ENCODE peak calls at places on chromosomes 4 and X, in four cellular contexts. D is neuronal stem cell, N is H1, Y is mesendoderm. M is an unnamed sample.

GRCh38 chrX:131977619-131978018 is 45.5 kb upstream of the STK26 start:
- DNase-seq in D (no peak), N (no peak), Y (no peak), M (peak)

GRCh38 chr4:52376107-52376704 is 282.9 kb downstream of the USP46 start:
- DNase-seq in D (peak), N (no peak), Y (peak), M (peak)

GRCh38 chr4:71259911-71260331 is 78.9 kb upstream of the SLC4A4 start:
- DNase-seq in D (no peak), N (no peak), Y (no peak), M (no peak)

GRCh38 chr4:47831026-47831689 is 6.7 kb downstream of the CORIN start:
- DNase-seq in D (no peak), N (no peak), Y (no peak), M (no peak)

GRCh38 chr4:26081795-26082498 is 167.9 kb downstream of the SMIM20 start:
- DNase-seq in D (peak), N (no peak), Y (peak), M (peak)

GRCh38 chr4:138938371-138938699 is 77.2 kb upstream of the NOCT start:
- DNase-seq in D (peak), N (no peak), Y (peak), M (peak)

GRCh38 chr4:167234388-167234881 is at the start of gene SPOCK3:
- DNase-seq in D (peak), N (no peak), Y (peak), M (peak)

GRCh38 chrX:129706395-129707072 is 32.2 kb upstream of the XPNPEP2 start:
- DNase-seq in D (no peak), N (no peak), Y (no peak), M (no peak)

GRCh38 chr4:182975806-182976205 is 58.6 kb upstream of the DCTD start:
- DNase-seq in D (no peak), N (no peak), Y (no peak), M (peak)

GRCh38 chrX:38975368-38975767 is 174.1 kb downstream of the MID1IP1 start:
- DNase-seq in D (no peak), N (no peak), Y (no peak), M (no peak)

GRCh38 chr4:109730294-109731051 is 603 bp upstream of the PLA2G12A start:
- DNase-seq in D (peak), N (peak), Y (peak), M (peak)

GRCh38 chr4:108611360-108611759 is 9.0 kb upstream of the RPL34 start:
- DNase-seq in D (no peak), N (no peak), Y (no peak), M (peak)

GRCh38 chr4:77194366-77194765 is 37.4 kb downstream of the CCNG2 start:
- DNase-seq in D (no peak), N (no peak), Y (no peak), M (no peak)

GRCh38 chr4:77196866-77197265 is 39.9 kb downstream of the CCNG2 start:
- DNase-seq in D (no peak), N (no peak), Y (peak), M (no peak)

GRCh38 chr4:77193046-77193445 is 36.0 kb downstream of the CCNG2 start:
- DNase-seq in D (no peak), N (no peak), Y (no peak), M (no peak)

GRCh38 chr4:77194989-77195388 is 38.0 kb downstream of the CCNG2 start:
- DNase-seq in D (no peak), N (no peak), Y (no peak), M (no peak)

GRCh38 chr4:77193511-77194236 is 36.7 kb downstream of the CCNG2 start:
- DNase-seq in D (no peak), N (peak), Y (peak), M (peak)
- H3K27ac ChIP-seq in D (no peak), N (no peak), Y (no peak), M (no peak)

DNA sequence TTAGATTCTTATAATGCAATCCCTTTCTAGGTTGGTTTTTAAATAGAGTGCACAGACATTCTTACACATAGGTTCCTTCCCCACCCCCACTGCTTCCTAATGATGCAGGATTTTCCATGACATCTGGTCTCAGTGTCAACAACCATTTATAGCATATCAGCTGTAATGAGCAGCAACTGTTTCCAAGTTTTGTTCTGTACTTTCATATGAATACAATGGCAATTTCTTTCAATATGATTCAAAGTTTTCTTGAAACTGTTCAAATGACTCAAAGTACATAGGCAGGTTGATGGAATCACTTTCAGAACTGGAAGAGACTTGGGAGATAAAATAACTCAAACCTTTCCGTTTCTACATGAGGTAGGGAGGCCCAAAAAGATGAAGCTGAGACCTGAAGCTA is 220.7 kb downstream of the CAMK2D start:
- DNase-seq in D (no peak), N (no peak), Y (no peak), M (peak)
- H2BK5ac ChIP-seq in D (no peak), N (no peak), Y (no peak), M (no peak)

GRCh38 chr4:120923201-120923522 is 636 bp upstream of the PRDM5 start:
- DNase-seq in D (no peak), N (no peak), Y (no peak), M (no peak)
- H3K4me3 ChIP-seq in D (peak), N (peak), Y (peak), M (no peak)

GRCh38 chr4:187178084-187178483 is 454.4 kb upstream of the FAT1 start:
- DNase-seq in D (no peak), N (no peak), Y (no peak), M (no peak)
- H3K27ac ChIP-seq in D (no peak), N (no peak), Y (no peak), M (no peak)

DNA sequence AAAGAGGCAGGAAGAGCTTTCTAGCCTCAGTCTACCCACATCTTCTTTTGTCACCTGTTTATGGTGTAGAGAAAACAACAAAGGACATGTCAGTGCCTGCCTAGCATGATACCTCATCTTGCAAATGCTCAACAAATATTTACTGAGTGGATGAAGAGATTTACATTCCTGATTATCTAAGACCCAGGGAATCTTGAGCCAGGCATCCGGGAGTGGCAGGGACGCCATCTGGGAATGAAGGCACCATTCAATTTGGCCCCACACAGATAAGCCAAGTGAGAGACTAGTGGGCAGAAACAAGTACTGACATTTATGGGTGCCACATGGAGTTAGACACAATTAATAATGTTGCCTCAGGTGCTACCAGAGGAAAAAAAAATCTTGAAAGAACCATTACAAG is 36.8 kb upstream of the CASK start:
- DNase-seq in D (no peak), N (no peak), Y (peak), M (no peak)
- H2BK5ac ChIP-seq in D (no peak), N (no peak), Y (no peak), M (no peak)

DNA sequence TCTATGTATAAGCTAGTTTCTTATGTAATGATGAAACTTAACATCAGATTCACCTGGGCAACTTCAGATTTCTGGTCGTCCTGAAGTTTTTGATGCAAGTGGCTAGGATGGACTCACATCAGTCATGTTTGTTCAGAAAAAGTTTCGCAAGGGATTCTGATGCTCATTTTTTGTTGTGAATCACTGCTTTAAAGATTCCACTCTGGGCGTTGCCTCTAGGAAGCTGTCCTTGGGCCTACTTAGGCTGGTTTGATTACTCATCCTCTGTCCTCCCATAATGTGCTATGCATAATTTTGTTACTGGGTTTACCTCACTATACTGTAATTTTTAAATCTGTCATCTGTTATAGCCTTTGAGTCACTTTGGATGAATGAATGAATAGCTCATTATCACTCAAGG is 30.8 kb downstream of the HERC3 start:
- DNase-seq in D (no peak), N (no peak), Y (no peak), M (peak)
- H3K4me3 ChIP-seq in D (no peak), N (no peak), Y (no peak), M (no peak)

DNA sequence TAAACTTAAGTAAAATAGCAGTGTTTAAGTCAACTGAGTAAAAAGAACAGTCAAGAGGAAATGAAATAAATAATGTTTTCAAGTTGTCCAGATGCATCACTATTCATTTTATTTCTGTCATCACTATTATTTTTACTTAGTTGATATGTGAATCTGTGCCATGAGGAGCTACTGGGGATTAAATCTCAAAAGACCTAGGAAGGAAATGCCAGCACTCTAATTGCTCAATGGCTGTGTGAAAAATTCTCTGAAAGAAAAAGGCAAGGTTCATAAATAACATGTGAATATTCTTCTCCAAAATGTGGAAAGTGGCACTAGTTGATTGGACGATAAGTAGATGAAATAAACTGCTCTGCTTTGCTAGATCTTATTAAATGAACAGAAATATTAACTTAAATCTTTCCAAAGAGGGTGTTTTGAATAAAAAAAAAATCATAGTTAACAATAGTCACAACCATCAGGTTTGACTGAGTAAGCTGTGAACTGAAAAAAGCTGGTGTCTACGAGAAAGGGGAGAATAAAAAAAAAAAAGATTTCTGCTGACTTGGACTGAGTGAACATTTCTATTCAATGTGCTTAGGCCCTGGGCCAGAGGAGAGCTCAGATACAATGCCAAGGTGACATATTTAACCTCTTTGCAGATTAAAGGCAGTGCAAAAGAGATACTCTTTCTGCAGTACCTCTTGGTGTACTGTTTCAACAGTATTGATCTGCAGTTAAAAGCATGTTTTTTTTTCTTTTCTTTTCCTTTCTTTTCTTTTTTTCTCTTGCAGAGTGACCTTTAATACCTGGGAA is 1.5 kb downstream of the SPARCL1 start:
- DNase-seq in D (no peak), N (no peak), Y (no peak), M (no peak)
- H3K27ac ChIP-seq in D (no peak), N (no peak), Y (no peak), M (no peak)

M was measured in mesenchymal stem cell.